ENCODE peak calls at places on chromosome 13, in four cellular contexts. J is uterus; B is CD4-positive, alpha-beta T cell; E is Peyer's patch. D is an unnamed sample.

GRCh38 chr13:61156753-61157152 is 258.9 kb downstream of the PCDH20 start:
- DNase-seq in B (no peak), E (no peak), J (no peak), D (no peak)

GRCh38 chr13:91167706-91168459 is 179.6 kb upstream of the MIR17HG start:
- DNase-seq in B (no peak), E (no peak), J (no peak), D (no peak)

GRCh38 chr13:110912651-110913051 is 2.2 kb downstream of the ANKRD10 start:
- DNase-seq in B (no peak), E (no peak), J (peak), D (no peak)

GRCh38 chr13:73059460-73060250 is 850 bp downstream of the KLF5 start:
- DNase-seq in J (peak), E (no peak), B (peak), D (no peak)

GRCh38 chr13:98272549-98272948 is 95.5 kb upstream of the RNF113B start:
- DNase-seq in J (no peak), E (no peak), B (no peak), D (no peak)

GRCh38 chr13:38767506-38768265 is 80.8 kb downstream of the FREM2 start:
- DNase-seq in B (no peak), E (no peak), J (no peak), D (no peak)

GRCh38 chr13:33057019-33057785 is 41.0 kb downstream of the KL start:
- DNase-seq in B (no peak), E (no peak), J (no peak), D (no peak)

GRCh38 chr13:94825507-94825906 is 113.2 kb upstream of the SOX21 start:
- DNase-seq in E (no peak), B (no peak), J (peak), D (peak)

GRCh38 chr13:81395368-81395767 is 1054.4 kb upstream of the SPRY2 start:
- DNase-seq in E (no peak), B (no peak), J (no peak), D (no peak)

GRCh38 chr13:74077847-74078246 is 56.4 kb downstream of the KLF12 start:
- DNase-seq in B (no peak), J (no peak), E (no peak), D (no peak)

GRCh38 chr13:99218545-99218944 is 17.9 kb downstream of the UBAC2 start:
- DNase-seq in J (no peak), E (no peak), B (no peak), D (no peak)

GRCh38 chr13:99859178-99860177 is 112.1 kb downstream of the ZIC5 start:
- DNase-seq in E (no peak), J (no peak), B (no peak), D (no peak)

GRCh38 chr13:76383671-76384461 is 502.3 kb downstream of the KCTD12 start:
- DNase-seq in J (no peak), B (no peak), E (no peak), D (no peak)

GRCh38 chr13:29613101-29613500 is 17.6 kb upstream of the SLC7A1 start:
- DNase-seq in J (no peak), B (no peak), E (no peak), D (no peak)

GRCh38 chr13:96781141-96781540 is 213.1 kb downstream of the OXGR1 start:
- DNase-seq in J (no peak), E (no peak), B (no peak), D (peak)

GRCh38 chr13:90414691-90415596 is 932.5 kb upstream of the MIR17HG start:
- DNase-seq in E (no peak), B (no peak), J (no peak), D (no peak)

GRCh38 chr13:110374644-110375370 is 67.7 kb downstream of the COL4A2 start:
- DNase-seq in J (peak), E (no peak), B (no peak), D (no peak)

GRCh38 chr13:108281941-108282340 is 12.4 kb downstream of the TNFSF13B start:
- DNase-seq in E (no peak), J (no peak), B (no peak), D (no peak)

GRCh38 chr13:113094410-113094800 is 11.2 kb upstream of the F7 start:
- DNase-seq in E (no peak), J (no peak), B (no peak), D (no peak)

GRCh38 chr13:73215807-73216206 is 157.0 kb downstream of the KLF5 start:
- DNase-seq in J (no peak), E (no peak), B (no peak), D (no peak)

GRCh38 chr13:51772781-51773180 is 31.2 kb downstream of the DHRS12 start:
- DNase-seq in E (no peak), B (no peak), J (no peak), D (no peak)

GRCh38 chr13:29165840-29166239 is 345.7 kb downstream of the MTUS2 start:
- DNase-seq in J (no peak), E (no peak), B (no peak), D (no peak)

GRCh38 chr13:22726721-22727120 is 454.1 kb upstream of the SGCG start:
- DNase-seq in J (no peak), B (no peak), E (no peak), D (no peak)

GRCh38 chr13:109010912-109011311 is 381.5 kb downstream of the MYO16 start:
- DNase-seq in E (no peak), J (no peak), B (no peak), D (no peak)

GRCh38 chr13:20448470-20448869 is 77.2 kb downstream of the CRYL1 start:
- DNase-seq in B (no peak), J (no peak), E (no peak), D (no peak)

GRCh38 chr13:91747164-91747563 is 348.7 kb downstream of the GPC5 start:
- DNase-seq in B (no peak), J (no peak), E (no peak), D (no peak)

GRCh38 chr13:89951341-89951740 is 1396.1 kb upstream of the MIR17HG start:
- DNase-seq in E (no peak), J (no peak), B (no peak), D (no peak)

GRCh38 chr13:26919311-26919710 is 158.7 kb upstream of the GPR12 start:
- DNase-seq in J (no peak), B (no peak), E (no peak), D (no peak)

GRCh38 chr13:109778102-109778542 is 8.3 kb downstream of the IRS2 start:
- DNase-seq in J (no peak), E (no peak), B (no peak), D (no peak)

GRCh38 chr13:77544365-77544764 is 8.9 kb downstream of the SCEL start:
- DNase-seq in E (no peak), J (peak), B (no peak), D (no peak)

GRCh38 chr13:76293346-76293745 is 592.9 kb downstream of the KCTD12 start:
- DNase-seq in B (no peak), E (no peak), J (no peak), D (no peak)

GRCh38 chr13:113902956-113903355 is 39.1 kb upstream of the GAS6 start:
- DNase-seq in E (no peak), J (no peak), B (no peak), D (no peak)

GRCh38 chr13:77533875-77534788 is 1.4 kb upstream of the SCEL start:
- DNase-seq in E (no peak), J (no peak), B (no peak), D (no peak)

GRCh38 chr13:73440296-73440895 is 381.6 kb downstream of the KLF5 start:
- DNase-seq in E (no peak), J (no peak), B (no peak), D (no peak)

GRCh38 chr13:70125693-70126092 is 17.4 kb upstream of the KLHL1 start:
- DNase-seq in E (no peak), J (no peak), B (no peak), D (no peak)

GRCh38 chr13:113534236-113534860 is 43.8 kb upstream of the DCUN1D2 start:
- DNase-seq in B (no peak), E (no peak), J (no peak), D (no peak)

GRCh38 chr13:44306401-44307192 is 67.0 kb upstream of the SERP2 start:
- DNase-seq in J (peak), B (no peak), E (no peak), D (peak)

GRCh38 chr13:56528040-56528760 is 612.5 kb upstream of the PRR20A start:
- DNase-seq in E (no peak), J (no peak), B (no peak), D (no peak)

DNA sequence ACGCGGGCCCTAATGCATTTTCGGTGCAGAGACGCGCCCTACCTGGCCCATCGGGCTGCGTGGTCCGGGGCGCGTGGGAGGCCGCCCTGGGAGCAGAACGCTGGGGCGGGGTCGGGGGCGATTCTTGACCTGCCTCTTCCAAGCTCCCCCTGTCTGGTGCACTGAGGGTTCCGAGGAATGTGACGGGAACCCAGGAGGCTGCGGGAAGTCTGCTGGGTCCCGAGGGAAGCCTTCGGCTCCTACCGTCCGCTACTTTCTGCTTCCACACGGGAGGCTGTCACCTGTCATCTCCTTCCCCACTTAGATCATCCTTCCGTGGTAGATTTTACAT is 768 bp upstream of the SPRYD7 start:
- DNase-seq in E (peak), J (no peak), B (no peak), D (no peak)
- H3K27ac ChIP-seq in E (peak), J (peak), B (no peak), D (peak)

GRCh38 chr13:34941835-34942731 is at the start of gene NBEA:
- DNase-seq in J (peak), E (peak), B (peak), D (peak)
- TF ChIP-seq CTCF in J (peak), E (peak), B (no peak), D (peak)

DNA sequence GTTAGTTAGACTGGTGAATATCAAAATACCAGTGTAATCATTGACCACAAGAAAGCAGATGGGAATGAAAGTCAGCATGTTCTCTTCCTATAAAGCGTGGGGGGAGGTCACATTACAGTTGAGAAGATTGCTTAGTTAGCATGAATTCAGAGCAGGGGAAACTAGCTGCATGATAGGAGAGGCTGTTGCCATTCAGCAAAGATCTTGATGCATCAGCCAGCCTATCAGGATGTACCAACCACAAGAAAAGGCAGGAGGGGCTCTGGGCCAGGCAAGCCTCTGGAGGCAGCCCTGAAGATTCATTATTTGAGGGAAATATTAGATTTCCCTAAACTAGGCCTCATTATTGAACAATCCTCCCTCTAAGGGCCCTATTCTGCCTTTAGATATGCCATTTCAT is 5.0 kb upstream of the MTMR6 start:
- DNase-seq in J (no peak), B (no peak), E (no peak), D (no peak)
- H3K27ac ChIP-seq in J (no peak), B (no peak), E (no peak), D (no peak)

DNA sequence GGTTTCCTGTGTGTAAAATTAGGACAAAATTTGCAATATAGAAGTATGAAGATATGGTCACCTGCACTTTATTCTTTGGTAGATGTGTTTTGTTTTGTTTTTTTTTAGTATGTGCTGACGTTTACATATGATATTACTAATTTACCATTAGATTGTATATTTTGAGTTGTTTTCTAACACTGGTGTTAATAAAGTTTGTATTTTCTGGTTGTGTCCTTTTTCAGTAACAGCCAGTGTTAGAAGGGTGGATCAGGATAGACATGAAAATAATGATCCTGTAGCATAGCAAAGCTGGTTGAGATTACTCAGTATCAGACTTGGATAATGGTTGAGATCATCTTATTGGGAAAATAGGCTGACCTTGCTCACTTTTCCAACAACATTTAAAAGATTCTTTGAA is 6.2 kb downstream of the NAA16 start:
- DNase-seq in J (no peak), B (no peak), E (no peak), D (no peak)
- TF ChIP-seq CTCF in J (no peak), B (no peak), E (no peak), D (no peak)